ENCODE peak calls at places on chromosome 22, in ten cellular contexts. L is fibroblast of villous mesenchyme; I is GM20000; G is HCT116; X is progenitor cell of endocrine pancreas; V is foreskin fibroblast; K is lower leg skin; W is CD4-positive, alpha-beta T cell; Y is right atrium auricular region; D is epithelial cell of esophagus. S is an unnamed sample.

GRCh38 chr22:46936378-46936916 is 174.0 kb downstream of the TBC1D22A start:
- DNase-seq in L (no peak), I (no peak), G (no peak), X (no peak), V (peak), K (peak), W (no peak), Y (no peak), D (no peak), S (no peak)

GRCh38 chr22:41286639-41287091 is 678 bp upstream of the RANGAP1 start:
- DNase-seq in L (no peak), I (peak), G (no peak), X (no peak), V (peak), K (no peak), W (no peak), Y (no peak), D (no peak), S (no peak)

GRCh38 chr22:45334068-45334467 is 24.3 kb downstream of the FAM118A start:
- DNase-seq in L (no peak), I (no peak), G (no peak), X (no peak), V (no peak), K (no peak), W (no peak), Y (no peak), D (peak), S (no peak)

GRCh38 chr22:20205964-20206708 is 55.3 kb upstream of the CCDC188 start:
- DNase-seq in L (peak), I (peak), G (peak), X (no peak), V (peak), K (peak), W (peak), Y (peak), D (peak), S (peak)

GRCh38 chr22:45503071-45503815 is 560 bp downstream of the FBLN1 start:
- DNase-seq in L (no peak), I (no peak), G (no peak), X (no peak), V (peak), K (no peak), W (no peak), Y (no peak), D (no peak), S (peak)

GRCh38 chr22:19019029-19019678 is 83.1 kb upstream of the PRODH start:
- DNase-seq in L (no peak), I (no peak), G (no peak), X (no peak), V (no peak), K (peak), W (no peak), Y (no peak), D (no peak), S (no peak)

GRCh38 chr22:32823024-32823730 is 21.7 kb downstream of the TIMP3 start:
- DNase-seq in L (no peak), I (no peak), G (peak), X (peak), V (peak), K (no peak), W (no peak), Y (no peak), D (peak), S (peak)

GRCh38 chr22:19984851-19985811 is 31.5 kb downstream of the ARVCF start:
- DNase-seq in L (no peak), I (no peak), G (no peak), X (no peak), V (no peak), K (no peak), W (no peak), Y (no peak), D (no peak), S (no peak)

GRCh38 chr22:43015677-43016042 is 711 bp upstream of the PACSIN2 start:
- DNase-seq in L (no peak), I (no peak), G (no peak), X (no peak), V (no peak), K (no peak), W (no peak), Y (no peak), D (no peak), S (no peak)

GRCh38 chr22:20471126-20471833 is 24.3 kb downstream of the KLHL22 start:
- DNase-seq in L (no peak), I (no peak), G (no peak), X (no peak), V (no peak), K (no peak), W (no peak), Y (no peak), D (peak), S (no peak)

GRCh38 chr22:39475337-39475736 is 18.5 kb downstream of the MGAT3 start:
- DNase-seq in L (no peak), I (no peak), G (no peak), X (no peak), V (no peak), K (no peak), W (no peak), Y (no peak), D (no peak), S (no peak)

GRCh38 chr22:46071451-46072029 is 78.8 kb upstream of the PPARA start:
- DNase-seq in L (peak), I (no peak), G (peak), X (no peak), V (peak), K (peak), W (peak), Y (peak), D (peak), S (no peak)

GRCh38 chr22:18034076-18034475 is 9.7 kb upstream of the MICAL3 start:
- DNase-seq in L (no peak), I (no peak), G (no peak), X (no peak), V (no peak), K (no peak), W (no peak), Y (no peak), D (no peak), S (no peak)

GRCh38 chr22:17769013-17769715 is 5.1 kb downstream of the BID start:
- DNase-seq in L (no peak), I (no peak), G (no peak), X (no peak), V (no peak), K (peak), W (no peak), Y (no peak), D (no peak), S (no peak)

GRCh38 chr22:43014062-43014875 is 680 bp downstream of the PACSIN2 start:
- DNase-seq in L (peak), I (peak), G (no peak), X (peak), V (peak), K (peak), W (peak), Y (no peak), D (peak), S (peak)

GRCh38 chr22:43152355-43153071 is 1.2 kb downstream of the TSPO start:
- DNase-seq in L (peak), I (peak), G (no peak), X (no peak), V (peak), K (peak), W (peak), Y (peak), D (peak), S (no peak)

GRCh38 chr22:23753371-23753770 is 854 bp downstream of the VPREB3 start:
- DNase-seq in L (no peak), I (peak), G (no peak), X (no peak), V (no peak), K (no peak), W (no peak), Y (no peak), D (no peak), S (no peak)

GRCh38 chr22:25057013-25057881 is 104.7 kb downstream of the KIAA1671 start:
- DNase-seq in L (peak), I (peak), G (peak), X (peak), V (peak), K (peak), W (peak), Y (peak), D (peak), S (peak)

GRCh38 chr22:32389685-32390084 is 22.4 kb downstream of the RTCB start:
- DNase-seq in L (peak), I (no peak), G (no peak), X (no peak), V (peak), K (no peak), W (no peak), Y (no peak), D (no peak), S (no peak)

GRCh38 chr22:41290262-41291221 is 4.6 kb upstream of the RANGAP1 start:
- DNase-seq in L (peak), I (no peak), G (no peak), X (no peak), V (peak), K (no peak), W (no peak), Y (no peak), D (peak), S (no peak)

GRCh38 chr22:21652010-21652546 is 10.0 kb downstream of the SDF2L1 start:
- DNase-seq in L (peak), I (peak), G (peak), X (peak), V (peak), K (peak), W (peak), Y (peak), D (peak), S (peak)
- TF ChIP-seq CTCF in L (no peak), I (no peak), G (no peak), X (no peak), V (no peak), K (no peak), W (no peak), Y (no peak), D (no peak), S (no peak)

GRCh38 chr22:30224161-30224857 is 22.2 kb downstream of the LIF start:
- DNase-seq in L (peak), I (peak), G (peak), X (no peak), V (peak), K (no peak), W (no peak), Y (no peak), D (peak), S (peak)
- TF ChIP-seq CTCF in L (no peak), I (no peak), G (peak), X (no peak), V (no peak), K (no peak), W (no peak), Y (no peak), D (no peak), S (no peak)

GRCh38 chr22:50014053-50014501 is 1.5 kb upstream of the IL17REL start:
- DNase-seq in L (no peak), I (no peak), G (no peak), X (no peak), V (no peak), K (no peak), W (no peak), Y (no peak), D (no peak), S (no peak)

GRCh38 chr22:50010676-50011446 is 1.7 kb downstream of the IL17REL start:
- DNase-seq in L (no peak), I (peak), G (no peak), X (no peak), V (no peak), K (no peak), W (no peak), Y (no peak), D (no peak), S (peak)

GRCh38 chr22:50014655-50015401 is 2.3 kb upstream of the IL17REL start:
- DNase-seq in L (no peak), I (no peak), G (no peak), X (no peak), V (no peak), K (no peak), W (no peak), Y (no peak), D (no peak), S (no peak)

GRCh38 chr22:50011447-50012200 is 941 bp downstream of the IL17REL start:
- DNase-seq in L (no peak), I (no peak), G (no peak), X (peak), V (no peak), K (no peak), W (no peak), Y (no peak), D (no peak), S (no peak)

DNA sequence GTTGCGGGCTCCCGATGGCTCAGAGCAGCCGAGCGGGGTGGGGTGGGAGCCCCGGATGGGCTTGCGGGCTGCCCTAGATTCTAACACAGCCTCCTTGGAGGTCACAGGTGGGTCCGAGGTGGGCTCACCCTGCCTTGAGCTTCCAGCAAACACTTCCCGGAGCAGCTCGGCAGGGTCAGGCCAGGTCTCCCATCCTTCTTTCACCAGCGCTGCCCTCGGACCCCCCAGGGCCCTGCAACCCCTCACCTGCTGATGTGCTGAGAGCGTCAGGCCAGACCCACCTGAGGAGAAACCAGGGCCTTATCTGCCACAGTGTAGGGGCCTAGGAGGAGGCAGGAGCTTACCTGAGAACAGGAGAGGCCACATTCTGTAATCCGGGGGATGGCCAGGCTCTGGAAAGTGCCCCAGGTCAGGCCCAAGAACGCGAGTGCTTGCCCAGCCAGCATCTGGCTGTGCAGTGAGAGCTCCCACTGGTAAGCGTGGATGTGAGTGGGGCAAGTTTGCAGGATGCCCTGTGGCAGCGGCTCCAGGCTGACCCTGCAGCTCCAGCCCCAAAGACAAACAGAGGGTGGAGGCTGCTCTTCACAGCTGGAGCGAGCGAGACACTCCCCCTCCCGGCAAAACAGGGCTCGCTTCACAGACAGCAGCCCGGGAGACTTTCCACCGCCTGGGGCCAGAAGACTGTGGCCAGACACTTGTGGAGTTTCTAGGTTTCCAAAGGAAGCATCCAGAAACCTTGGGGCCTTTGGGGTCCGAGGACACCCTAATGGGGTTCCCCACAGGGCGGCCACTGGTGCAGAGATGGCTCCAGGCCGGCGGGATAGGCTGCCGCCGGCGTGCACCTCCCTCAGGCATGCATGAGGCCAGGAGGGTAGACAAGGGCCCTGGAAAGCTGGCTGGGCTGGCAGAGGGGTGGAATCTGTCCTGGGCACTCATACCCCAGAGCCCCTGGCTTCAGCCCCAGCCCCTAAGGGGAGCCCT is at the start of gene IL17REL:
- DNase-seq in L (peak), I (no peak), G (no peak), X (no peak), V (peak), K (no peak), W (no peak), Y (no peak), D (no peak), S (no peak)
- TF ChIP-seq CTCF in L (peak), I (no peak), G (no peak), X (no peak), V (peak), K (no peak), W (no peak), Y (peak), D (no peak), S (no peak)

GRCh38 chr22:28883917-28884753 is 763 bp downstream of the ZNRF3 start:
- DNase-seq in L (peak), I (peak), G (peak), X (peak), V (peak), K (peak), W (peak), Y (no peak), D (peak), S (peak)
- TF ChIP-seq CTCF in L (no peak), I (no peak), G (peak), X (peak), V (no peak), K (no peak), W (no peak), Y (no peak), D (peak), S (no peak)

DNA sequence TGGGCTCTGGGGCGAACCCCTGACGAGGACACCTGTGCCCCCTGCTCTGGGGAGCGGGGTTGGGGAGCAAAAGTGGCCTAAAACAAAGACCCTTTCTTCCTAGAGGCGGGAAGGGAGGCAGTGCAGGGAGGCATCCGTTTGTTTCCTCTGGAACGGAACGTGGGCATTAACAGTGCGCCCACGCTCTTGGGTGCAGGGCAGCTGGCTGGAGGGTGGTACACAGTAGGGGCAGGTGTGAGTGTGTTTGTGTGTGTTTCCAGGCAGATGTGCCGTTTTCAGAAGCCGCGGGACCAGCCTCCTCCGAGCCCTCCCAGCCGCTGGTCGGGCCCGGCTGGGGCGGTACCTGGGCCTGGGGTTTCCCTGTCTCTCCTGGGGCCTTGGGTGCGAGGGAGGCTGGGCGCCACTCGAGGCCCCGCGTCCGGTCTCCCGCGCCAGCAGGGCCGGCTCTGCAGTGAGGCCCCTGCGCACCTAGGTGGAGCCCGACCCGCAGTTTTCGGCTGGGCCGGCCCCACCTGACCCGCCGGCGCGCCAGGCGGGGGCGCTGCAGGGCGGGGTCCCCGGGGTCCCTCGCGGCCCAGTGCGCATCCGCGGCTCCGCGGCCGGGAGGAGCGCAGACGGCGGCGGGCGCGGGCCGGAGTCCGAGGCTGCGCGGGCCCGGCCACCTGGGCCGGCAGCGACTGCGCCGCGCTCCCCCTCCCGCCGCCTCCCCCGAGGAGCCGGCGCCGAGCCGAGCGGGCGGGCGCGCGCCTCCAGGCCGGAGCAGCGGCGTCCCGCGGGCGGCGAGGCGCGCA is 1252.7 kb downstream of the BRD1 start:
- DNase-seq in L (no peak), I (peak), G (no peak), X (peak), V (peak), K (no peak), W (no peak), Y (no peak), D (no peak), S (no peak)
- TF ChIP-seq CTCF in L (no peak), I (peak), G (no peak), X (peak), V (no peak), K (no peak), W (no peak), Y (peak), D (no peak), S (no peak)

DNA sequence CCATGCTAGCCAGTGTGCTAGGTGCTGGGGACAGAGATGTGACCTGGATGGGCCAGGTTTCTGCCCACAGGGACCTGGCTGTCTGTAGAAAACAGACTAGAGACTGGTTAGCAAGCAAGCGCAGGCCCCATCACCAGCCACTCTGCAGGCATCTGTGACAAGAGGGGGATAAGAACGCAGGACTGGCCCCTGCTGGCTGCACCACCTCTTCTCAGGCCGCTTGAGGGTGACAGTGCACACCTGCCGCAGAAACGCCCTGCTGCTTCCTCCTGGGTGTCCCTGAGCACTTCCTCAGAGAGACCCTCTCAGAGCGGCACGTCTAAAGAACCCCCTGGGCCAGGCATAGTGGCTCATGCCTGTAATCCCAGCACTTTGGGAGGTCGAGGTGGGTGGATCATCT is 5.9 kb upstream of the PICK1 start:
- DNase-seq in L (no peak), I (no peak), G (no peak), X (no peak), V (no peak), K (no peak), W (no peak), Y (no peak), D (no peak), S (no peak)
- TF ChIP-seq CTCF in L (no peak), I (no peak), G (no peak), X (no peak), V (no peak), K (no peak), W (no peak), Y (no peak), D (no peak), S (no peak)

GRCh38 chr22:44317163-44317455 is 4.4 kb upstream of the SHISAL1 start:
- DNase-seq in L (no peak), I (no peak), G (no peak), X (no peak), V (no peak), K (no peak), W (no peak), Y (no peak), D (no peak), S (no peak)

GRCh38 chr22:44316393-44317162 is 3.8 kb upstream of the SHISAL1 start:
- DNase-seq in L (no peak), I (no peak), G (no peak), X (no peak), V (no peak), K (no peak), W (no peak), Y (no peak), D (peak), S (no peak)

GRCh38 chr22:44313385-44314006 is 745 bp upstream of the SHISAL1 start:
- DNase-seq in L (no peak), I (no peak), G (no peak), X (no peak), V (no peak), K (no peak), W (no peak), Y (no peak), D (no peak), S (no peak)

GRCh38 chr22:44312766-44313165 is at the start of gene SHISAL1:
- DNase-seq in L (peak), I (no peak), G (no peak), X (no peak), V (no peak), K (no peak), W (no peak), Y (no peak), D (peak), S (no peak)

DNA sequence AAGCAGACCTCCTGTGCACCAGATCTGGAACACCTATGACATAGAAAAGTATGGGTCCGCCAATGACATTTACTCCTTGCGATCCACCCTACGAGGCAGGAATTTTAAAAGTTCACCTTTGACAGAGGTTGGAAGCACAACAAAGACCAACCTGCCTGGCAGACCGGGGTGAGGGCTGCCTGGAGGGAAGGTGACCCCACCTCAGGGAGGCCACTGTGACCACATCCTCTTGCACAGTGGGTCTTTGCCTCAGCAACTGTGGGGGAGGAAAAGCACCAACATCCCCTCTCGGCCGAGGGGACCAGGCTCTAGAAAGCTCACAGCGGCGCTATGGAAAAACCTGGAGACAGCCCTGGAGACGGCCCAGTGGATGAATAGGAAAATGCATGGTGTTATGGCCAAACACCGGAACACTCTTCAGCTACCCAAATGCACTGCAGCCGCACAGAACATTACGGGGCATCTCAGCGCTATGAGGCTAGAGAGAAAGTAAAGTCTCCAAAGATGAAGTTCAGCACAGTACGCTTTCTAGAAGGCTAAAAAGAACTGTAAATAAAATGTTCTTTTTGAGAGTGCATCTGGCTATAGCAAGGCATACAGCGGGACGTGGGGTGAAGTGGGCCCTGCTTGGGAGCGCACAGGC is 1.8 kb upstream of the SHISAL1 start:
- DNase-seq in L (no peak), I (no peak), G (no peak), X (no peak), V (no peak), K (no peak), W (no peak), Y (no peak), D (no peak), S (no peak)
- TF ChIP-seq CTCF in L (no peak), I (no peak), G (no peak), X (no peak), V (no peak), K (no peak), W (no peak), Y (no peak), D (no peak), S (no peak)

GRCh38 chr22:22431271-22432220 is 77.0 kb downstream of the ZNF280B start:
- DNase-seq in L (peak), I (peak), G (peak), X (peak), V (peak), K (no peak), W (peak), Y (peak), D (peak), S (peak)
- TF ChIP-seq CTCF in L (peak), I (peak), G (peak), X (peak), V (peak), K (no peak), W (peak), Y (peak), D (peak), S (peak)

GRCh38 chr22:26188341-26188740 is 19.1 kb downstream of the SEZ6L start:
- DNase-seq in L (no peak), I (no peak), G (no peak), X (no peak), V (no peak), K (no peak), W (no peak), Y (no peak), D (no peak), S (no peak)
- TF ChIP-seq CTCF in L (no peak), I (no peak), G (no peak), X (no peak), V (no peak), K (no peak), W (no peak), Y (no peak), D (no peak), S (no peak)

S was measured in GM13976.